ENCODE peak calls at places on chromosomes 1 and 21, in seven cellular contexts. V is mesothelial cell of epicardium, U is frontal cortex, S is A549, D is GDM1, B is NCI-H774, C is AG10803. E is an unnamed sample.

GRCh38 chr1:25590096-25590824 is 26.3 kb upstream of the MAN1C1 start:
- DNase-seq in V (no peak), U (no peak), S (no peak), D (no peak), B (no peak), C (no peak), E (no peak)

GRCh38 chr1:101187287-101187686 is 49.5 kb upstream of the S1PR1 start:
- DNase-seq in V (no peak), U (no peak), S (no peak), D (no peak), B (no peak), C (no peak), E (no peak)

GRCh38 chr21:25967566-25968438 is 202.8 kb downstream of the APP start:
- DNase-seq in V (no peak), U (no peak), S (no peak), D (peak; percentile 56), B (no peak), C (no peak), E (no peak)

GRCh38 chr1:6688001-6688400 is 13.6 kb downstream of the DNAJC11 start:
- DNase-seq in V (no peak), U (no peak), S (no peak), D (no peak), B (no peak), C (no peak), E (no peak)

GRCh38 chr1:218759795-218760194 is 413.9 kb upstream of the LYPLAL1 start:
- DNase-seq in V (no peak), U (no peak), S (no peak), D (no peak), B (no peak), C (no peak), E (no peak)

GRCh38 chr1:19597463-19598309 is 46.4 kb upstream of the NBL1 start:
- DNase-seq in V (no peak), U (peak; percentile 21), S (peak; percentile 27), D (no peak), B (no peak), C (peak; percentile 29), E (no peak)

GRCh38 chr1:156691665-156692408 is 13.5 kb downstream of the CRABP2 start:
- DNase-seq in V (no peak), U (no peak), S (no peak), D (no peak), B (no peak), C (no peak), E (no peak)

GRCh38 chr1:210369425-210369824 is 40.7 kb downstream of the HHAT start:
- DNase-seq in V (no peak), U (no peak), S (no peak), D (no peak), B (no peak), C (no peak), E (no peak)

GRCh38 chr1:247456914-247457638 is 828 bp downstream of the OR2B11 start:
- DNase-seq in V (no peak), U (no peak), S (no peak), D (no peak), B (no peak), C (no peak), E (no peak)

GRCh38 chr1:244735854-244736561 is 83.1 kb downstream of the DESI2 start:
- DNase-seq in V (no peak), U (no peak), S (no peak), D (no peak), B (no peak), C (no peak), E (no peak)

GRCh38 chr21:45309069-45309521 is 21.4 kb upstream of the POFUT2 start:
- DNase-seq in V (no peak), U (no peak), S (peak; percentile 42), D (peak; percentile 16), B (no peak), C (peak; percentile 39), E (no peak)

GRCh38 chr1:109623601-109624161 is 4.0 kb downstream of the AMPD2 start:
- DNase-seq in V (no peak), U (no peak), S (no peak), D (no peak), B (no peak), C (no peak), E (no peak)

GRCh38 chr1:109248444-109248796 is 919 bp upstream of the CELSR2 start:
- DNase-seq in V (no peak), U (no peak), S (no peak), D (no peak), B (no peak), C (no peak), E (no peak)

GRCh38 chr1:40383488-40384412 is 10.2 kb downstream of the SMAP2 start:
- DNase-seq in V (no peak), U (no peak), S (no peak), D (no peak), B (no peak), C (no peak), E (no peak)

GRCh38 chr1:156495401-156496140 is 5.0 kb downstream of the MEF2D start:
- DNase-seq in V (no peak), U (no peak), S (no peak), D (no peak), B (no peak), C (no peak), E (no peak)

GRCh38 chr21:46208761-46209721 is 19.5 kb downstream of the LSS start:
- DNase-seq in V (no peak), U (no peak), S (no peak), D (no peak), B (no peak), C (no peak), E (no peak)

GRCh38 chr1:159197767-159198557 is 6.7 kb upstream of the ACKR1 start:
- DNase-seq in V (peak; percentile 47), U (peak; percentile 43), S (peak; percentile 57), D (peak; percentile 22), B (peak; percentile 41), C (peak; percentile 74), E (peak; percentile 67)

GRCh38 chr1:85278853-85279314 is 2.5 kb upstream of the BCL10 start:
- DNase-seq in V (no peak), U (no peak), S (peak; percentile 72), D (peak; percentile 33), B (no peak), C (peak; percentile 91), E (peak; percentile 64)

GRCh38 chr1:209784276-209785169 is at the start of gene C1orf74:
- DNase-seq in V (peak; percentile 99), U (peak; percentile 82), S (peak; percentile 96), D (peak; percentile 98), B (peak; percentile 98), C (peak; percentile 97), E (peak; percentile 98)

GRCh38 chr1:24052119-24052695 is 59.7 kb downstream of the MYOM3 start:
- DNase-seq in V (no peak), U (no peak), S (no peak), D (no peak), B (no peak), C (peak; percentile 65), E (no peak)

GRCh38 chr1:70071597-70071996 is 133.8 kb downstream of the LRRC40 start:
- DNase-seq in V (no peak), U (no peak), S (no peak), D (no peak), B (no peak), C (peak; percentile 77), E (no peak)

GRCh38 chr1:222930097-222930496 is 115.3 kb downstream of the DISP1 start:
- DNase-seq in V (no peak), U (no peak), S (no peak), D (no peak), B (no peak), C (no peak), E (no peak)

GRCh38 chr1:25616932-25617625 is 488 bp downstream of the MAN1C1 start:
- DNase-seq in V (no peak), U (peak; percentile 59), S (no peak), D (no peak), B (no peak), C (no peak), E (no peak)

GRCh38 chr1:179046808-179047636 is 21.3 kb downstream of the FAM20B start:
- DNase-seq in V (no peak), U (no peak), S (no peak), D (no peak), B (no peak), C (no peak), E (no peak)

GRCh38 chr1:87399264-87399663 is 70.6 kb downstream of the LMO4 start:
- DNase-seq in V (no peak), U (no peak), S (no peak), D (no peak), B (peak; percentile 82), C (no peak), E (no peak)

GRCh38 chr1:7224081-7224534 is 438.9 kb downstream of the CAMTA1 start:
- DNase-seq in V (no peak), U (no peak), S (peak; percentile 31), D (no peak), B (no peak), C (no peak), E (no peak)

GRCh38 chr21:46128983-46129571 is 26.3 kb downstream of the FTCD start:
- DNase-seq in V (no peak), U (no peak), S (no peak), D (no peak), B (no peak), C (no peak), E (no peak)

GRCh38 chr1:202247837-202248795 is 54.5 kb downstream of the LGR6 start:
- DNase-seq in V (no peak), U (no peak), S (no peak), D (no peak), B (no peak), C (peak; percentile 16), E (no peak)

GRCh38 chr1:116997666-116998065 is 3.9 kb upstream of the CD101 start:
- DNase-seq in V (no peak), U (no peak), S (no peak), D (no peak), B (no peak), C (no peak), E (no peak)

GRCh38 chr1:229998980-229999379 is 68.1 kb upstream of the GALNT2 start:
- DNase-seq in V (no peak), U (no peak), S (no peak), D (no peak), B (no peak), C (no peak), E (peak; percentile 49)

GRCh38 chr1:37267111-37267835 is 207.1 kb upstream of the ZC3H12A start:
- DNase-seq in V (no peak), U (no peak), S (no peak), D (no peak), B (peak; percentile 47), C (peak; percentile 3), E (no peak)

E was measured in putamen.